ENCODE peak calls at places on chromosomes 5 and 9, in ten cellular contexts. V, K, P, E, M, Z, X, O, G and W are unnamed samples.

GRCh38 chr5:90421136-90421535 is 11.6 kb upstream of the CETN3 start:
- DNase-seq in P (no peak), Z (no peak), M (no peak), G (no peak), K (peak; percentile 12), V (peak; percentile 32), X (no peak), O (no peak), E (peak; percentile 46), W (no peak)

GRCh38 chr9:89868100-89868499 is 263.3 kb downstream of the GADD45G start:
- DNase-seq in G (no peak), E (no peak), K (no peak), V (no peak), X (no peak), M (no peak), P (no peak), O (no peak), Z (no peak), W (no peak)

GRCh38 chr9:5652810-5653209 is 23.9 kb downstream of the RIC1 start:
- DNase-seq in K (peak; percentile 18), O (no peak), Z (no peak), X (no peak), V (no peak), E (no peak), P (no peak), G (no peak), M (no peak), W (no peak)

GRCh38 chr5:51378778-51379652 is 4.2 kb upstream of the ISL1 start:
- DNase-seq in V (peak; percentile 41), Z (no peak), P (no peak), O (no peak), X (no peak), G (no peak), E (peak; percentile 66), M (no peak), K (no peak), W (no peak)

GRCh38 chr5:171137768-171138540 is 171.1 kb upstream of the TLX3 start:
- DNase-seq in K (peak; percentile 76), X (no peak), M (no peak), O (no peak), V (peak; percentile 75), Z (no peak), E (no peak), G (no peak), P (no peak), W (no peak)

GRCh38 chr5:135493406-135494180 is 41.4 kb upstream of the TIFAB start:
- DNase-seq in M (peak; percentile 95), P (no peak), O (no peak), X (no peak), K (peak; percentile 90), G (no peak), V (peak; percentile 86), Z (no peak), E (peak; percentile 54), W (no peak)

GRCh38 chr9:72978724-72979123 is 25.9 kb upstream of the ALDH1A1 start:
- DNase-seq in E (no peak), Z (no peak), X (no peak), M (peak; percentile 74), P (no peak), O (no peak), V (peak; percentile 43), K (peak; percentile 26), G (no peak), W (no peak)

GRCh38 chr5:74510476-74510875 is 130.1 kb downstream of the ENC1 start:
- DNase-seq in P (no peak), G (no peak), X (no peak), V (no peak), M (no peak), E (no peak), K (peak; percentile 43), O (no peak), Z (no peak), W (no peak)

GRCh38 chr9:117916291-117916690 is 212.1 kb downstream of the TLR4 start:
- DNase-seq in M (no peak), P (no peak), E (no peak), Z (no peak), K (no peak), X (no peak), V (no peak), O (no peak), G (no peak), W (no peak)

GRCh38 chr9:117919594-117919993 is 215.4 kb downstream of the TLR4 start:
- DNase-seq in X (no peak), M (no peak), V (no peak), K (no peak), O (no peak), Z (no peak), P (no peak), E (no peak), G (no peak), W (no peak)

DNA sequence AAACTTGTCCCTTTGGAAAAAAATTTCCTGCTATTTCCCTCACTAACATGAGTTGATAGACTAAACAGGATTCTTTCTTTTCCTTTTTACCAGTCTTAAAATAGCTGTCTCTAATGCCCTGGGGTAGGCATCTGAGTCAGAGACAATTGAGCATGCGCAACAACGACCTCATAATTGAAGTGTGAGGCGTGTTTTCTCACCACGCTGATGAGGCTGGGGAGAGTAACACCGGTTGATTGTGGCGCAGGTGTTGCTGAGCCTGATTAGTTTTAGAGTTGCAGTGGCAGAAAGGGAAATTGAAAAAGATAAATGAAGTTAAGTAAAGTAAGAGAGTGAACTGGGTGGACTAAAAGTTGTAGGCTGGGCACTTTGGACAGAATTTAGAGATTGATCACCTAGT is 213.7 kb downstream of the TLR4 start:
- DNase-seq in M (no peak), V (no peak), X (no peak), E (no peak), O (no peak), K (no peak), G (no peak), Z (no peak), P (no peak), W (no peak)
- H3K9me3 ChIP-seq in M (no peaks in the 10 kb centered on the region), V (no peaks in the 10 kb centered on the region), X (peaks cover 5% of the 10 kb centered on the region), E (no peaks in the 10 kb centered on the region), O (no peaks in the 10 kb centered on the region), K (no peaks in the 10 kb centered on the region), G (no peaks in the 10 kb centered on the region), Z (no peaks in the 10 kb centered on the region), P (no peaks in the 10 kb centered on the region), W (no peaks in the 10 kb centered on the region)

GRCh38 chr5:7828269-7828668 is 22.7 kb downstream of the CFAP90 start:
- DNase-seq in G (no peak), K (no peak), X (peak; percentile 63), M (no peak), P (no peak), Z (no peak), V (no peak), E (no peak), O (no peak), W (no peak)

GRCh38 chr5:7825630-7826029 is 25.3 kb downstream of the CFAP90 start:
- DNase-seq in P (no peak), E (no peak), Z (no peak), X (no peak), G (no peak), O (no peak), M (no peak), V (no peak), K (no peak), W (no peak)

GRCh38 chr5:7823601-7824000 is 27.3 kb downstream of the CFAP90 start:
- DNase-seq in P (no peak), M (no peak), O (no peak), K (no peak), G (no peak), E (no peak), Z (no peak), V (no peak), X (no peak), W (no peak)

GRCh38 chr5:7824995-7825394 is 25.9 kb downstream of the CFAP90 start:
- DNase-seq in E (no peak), Z (no peak), V (no peak), M (no peak), G (no peak), X (no peak), K (no peak), O (no peak), P (no peak), W (no peak)

DNA sequence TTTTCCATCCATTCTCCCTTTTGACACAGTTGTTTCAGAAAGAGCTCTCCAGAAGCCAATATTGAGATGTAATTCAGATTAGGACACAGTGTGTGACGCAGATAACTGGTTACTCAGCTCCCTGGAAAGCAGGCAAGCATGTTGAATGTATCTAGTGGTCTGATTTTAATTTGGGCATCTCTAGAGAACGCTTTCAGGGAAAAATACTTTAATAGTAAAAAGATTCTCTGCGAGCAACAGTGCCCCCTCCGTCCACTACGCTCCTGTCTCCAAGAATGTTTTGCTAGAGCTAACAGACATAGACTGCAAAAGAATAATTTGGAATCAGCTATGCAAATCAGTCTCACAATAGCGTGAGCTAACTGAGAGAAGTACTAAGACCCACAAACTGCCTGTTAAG is 23.3 kb downstream of the CFAP90 start:
- DNase-seq in E (no peak), V (no peak), G (no peak), X (no peak), M (no peak), K (no peak), Z (no peak), O (no peak), P (no peak), W (no peak)
- TF ChIP-seq CTCF in E (no peak), V (peak; percentile 30), G (no peak), X (no peak), M (no peak), K (no peak), Z (no peak), O (no peak), P (no peak), W (no peak)

GRCh38 chr5:32597046-32597629 is 11.8 kb downstream of the SUB1 start:
- DNase-seq in K (no peak), E (no peak), P (no peak), X (no peak), V (no peak), G (no peak), M (no peak), O (no peak), Z (no peak), W (no peak)

GRCh38 chr5:32601623-32602295 is 16.4 kb downstream of the SUB1 start:
- DNase-seq in P (no peak), O (no peak), G (no peak), V (no peak), M (no peak), X (no peak), Z (no peak), K (peak; percentile 47), E (no peak), W (no peak)

GRCh38 chr5:32598997-32599549 is 13.7 kb downstream of the SUB1 start:
- DNase-seq in Z (no peak), V (no peak), E (no peak), P (no peak), K (no peak), X (no peak), O (no peak), M (no peak), G (no peak), W (no peak)

GRCh38 chr5:32598270-32598937 is 13.0 kb downstream of the SUB1 start:
- DNase-seq in Z (no peak), K (no peak), E (no peak), O (no peak), X (no peak), P (no peak), V (no peak), G (no peak), M (no peak), W (no peak)

GRCh38 chr5:32600057-32600622 is 14.8 kb downstream of the SUB1 start:
- DNase-seq in Z (no peak), X (no peak), V (peak; percentile 93), G (no peak), K (peak; percentile 89), M (peak; percentile 25), E (no peak), O (no peak), P (no peak), W (no peak)
- H3K36me3 ChIP-seq in Z (peaks cover 35% of the 10 kb centered on the region), X (peaks cover 57% of the 10 kb centered on the region), V (peaks cover 76% of the 10 kb centered on the region), G (peaks cover 84% of the 10 kb centered on the region), K (peaks cover 3% of the 10 kb centered on the region), M (peaks cover 40% of the 10 kb centered on the region), E (peaks cover 18% of the 10 kb centered on the region), O (peaks cover 13% of the 10 kb centered on the region), P (no peaks in the 10 kb centered on the region), W (peaks cover 97% of the 10 kb centered on the region)

GRCh38 chr5:141326088-141326854 is 4.0 kb upstream of the PCDHGA1 start:
- DNase-seq in X (peak; percentile 74), V (peak; percentile 4), M (peak; percentile 68), K (peak; percentile 78), O (no peak), G (peak; percentile 73), Z (peak; percentile 43), E (peak; percentile 65), P (peak; percentile 55), W (peak; percentile 74)
- H3K9me3 ChIP-seq in X (peaks cover 58% of the 10 kb centered on the region), V (peaks cover 10% of the 10 kb centered on the region), M (peaks cover 7% of the 10 kb centered on the region), K (no peaks in the 10 kb centered on the region), O (peaks cover 78% of the 10 kb centered on the region), G (peaks cover 11% of the 10 kb centered on the region), Z (peaks cover 12% of the 10 kb centered on the region), E (peaks cover 6% of the 10 kb centered on the region), P (peaks cover 23% of the 10 kb centered on the region), W (peaks cover 10% of the 10 kb centered on the region)